ENCODE peak calls at places on chromosomes 7 and 10, in four cellular contexts. S, E, B and N are unnamed samples.

GRCh38 chr7:136923111-136923510 is 54.7 kb downstream of the CHRM2 start:
- DNase-seq in E (no peak), S (peak), B (no peak), N (no peak)

GRCh38 chr10:73088304-73088703 is 8.4 kb downstream of the P4HA1 start:
- DNase-seq in B (no peak), E (no peak), S (no peak), N (no peak)

GRCh38 chr10:109454691-109455090 is 468.6 kb downstream of the XPNPEP1 start:
- DNase-seq in S (no peak), B (no peak), E (no peak), N (no peak)

GRCh38 chr7:143327903-143328302 is 12.0 kb downstream of the CLCN1 start:
- DNase-seq in S (no peak), B (no peak), E (no peak), N (no peak)

GRCh38 chr7:107968449-107968848 is 34.5 kb downstream of the LAMB1 start:
- DNase-seq in B (no peak), S (no peak), E (no peak), N (no peak)

GRCh38 chr7:132901241-132901640 is 180.6 kb downstream of the CHCHD3 start:
- DNase-seq in S (no peak), E (no peak), B (no peak), N (no peak)

GRCh38 chr10:129963076-129963830 is 821 bp downstream of the EBF3 start:
- DNase-seq in E (no peak), S (no peak), B (no peak), N (no peak)

GRCh38 chr10:19663344-19663743 is 152.9 kb upstream of the PLXDC2 start:
- DNase-seq in E (no peak), S (no peak), B (no peak), N (no peak)

GRCh38 chr7:26348234-26348851 is 56.7 kb downstream of the SNX10 start:
- DNase-seq in E (no peak), B (no peak), S (no peak), N (no peak)

GRCh38 chr10:70324951-70325781 is 41.4 kb upstream of the NPFFR1 start:
- DNase-seq in S (no peak), B (no peak), E (no peak), N (no peak)

GRCh38 chr10:70544431-70545340 is 57.9 kb downstream of the PRF1 start:
- DNase-seq in B (no peak), E (no peak), S (no peak), N (no peak)

GRCh38 chr7:26664735-26665420 is 199.5 kb downstream of the SKAP2 start:
- DNase-seq in B (no peak), E (no peak), S (no peak), N (no peak)

GRCh38 chr10:617471-617870 is 72.0 kb downstream of the DIP2C start:
- DNase-seq in E (no peak), B (no peak), S (no peak), N (no peak)

GRCh38 chr10:116873134-116873533 is 23.8 kb downstream of the ENO4 start:
- DNase-seq in B (no peak), E (no peak), S (no peak), N (no peak)

GRCh38 chr10:133303206-133303605 is 5.5 kb downstream of the TUBGCP2 start:
- DNase-seq in S (no peak), E (no peak), B (no peak), N (no peak)

GRCh38 chr10:91939653-91940052 is 16.1 kb downstream of the BTAF1 start:
- DNase-seq in S (no peak), B (no peak), E (no peak), N (no peak)

GRCh38 chr7:17680026-17680425 is 260.3 kb downstream of the SNX13 start:
- DNase-seq in E (no peak), B (no peak), S (peak), N (no peak)

GRCh38 chr7:90520484-90520883 is 51.0 kb downstream of the PTTG1IP2 start:
- DNase-seq in E (no peak), S (no peak), B (no peak), N (no peak)

GRCh38 chr10:95485445-95485844 is 75.7 kb downstream of the SORBS1 start:
- DNase-seq in E (no peak), S (no peak), B (no peak), N (no peak)

GRCh38 chr10:124329368-124329767 is 89.4 kb downstream of the OAT start:
- DNase-seq in S (no peak), B (no peak), E (no peak), N (no peak)

GRCh38 chr10:19592276-19592675 is 224.0 kb upstream of the PLXDC2 start:
- DNase-seq in B (no peak), E (no peak), S (peak), N (no peak)

GRCh38 chr7:158281441-158281840 is 306.2 kb downstream of the PTPRN2 start:
- DNase-seq in S (no peak), E (no peak), B (no peak), N (no peak)

GRCh38 chr10:91974960-91975359 is 51.4 kb downstream of the BTAF1 start:
- DNase-seq in S (peak), E (no peak), B (no peak), N (no peak)

GRCh38 chr7:38312776-38313175 is 39.3 kb upstream of the TARP start:
- DNase-seq in B (peak), S (no peak), E (no peak), N (no peak)

GRCh38 chr10:110850990-110851389 is 20.7 kb upstream of the PDCD4 start:
- DNase-seq in E (no peak), B (peak), S (no peak), N (no peak)

GRCh38 chr10:120832106-120832505 is 19.1 kb upstream of the WDR11 start:
- DNase-seq in S (peak), B (no peak), E (no peak), N (no peak)

GRCh38 chr7:114087674-114088539 is 169.1 kb upstream of the PPP1R3A start:
- DNase-seq in S (no peak), E (no peak), B (no peak), N (no peak)

GRCh38 chr7:82559203-82559805 is 115.7 kb upstream of the CACNA2D1 start:
- DNase-seq in E (no peak), S (no peak), B (no peak), N (no peak)

GRCh38 chr10:97718659-97719142 is 5.2 kb downstream of the MARVELD1 start:
- DNase-seq in S (no peak), B (no peak), E (no peak), N (no peak)

GRCh38 chr7:479948-480499 is 39.6 kb downstream of the PDGFA start:
- DNase-seq in S (no peak), E (no peak), B (no peak), N (no peak)

GRCh38 chr10:119253433-119254174 is 46.2 kb downstream of the GRK5 start:
- DNase-seq in E (no peak), S (peak), B (no peak), N (no peak)

GRCh38 chr7:66505531-66506451 is 122.9 kb upstream of the KCTD7 start:
- DNase-seq in E (no peak), B (no peak), S (no peak), N (no peak)